ENCODE peak calls at places on chromosomes 7 and 10, in five cellular contexts. N is lower lobe of right lung, Y is spleen, T is glutamatergic neuron, O is HFFc6. J is an unnamed sample.

GRCh38 chr7:15906436-15906835 is 220.0 kb upstream of the MEOX2 start:
- DNase-seq in O (no peak), T (no peak), Y (no peak), N (peak), J (no peak)

GRCh38 chr7:99398891-99399445 is 9.4 kb downstream of the PDAP1 start:
- DNase-seq in N (no peak), T (no peak), O (no peak), Y (no peak), J (no peak)

GRCh38 chr7:92010215-92010614 is 69.6 kb downstream of the AKAP9 start:
- DNase-seq in O (no peak), Y (no peak), T (no peak), N (no peak), J (no peak)

GRCh38 chr10:132368881-132369635 is 27.9 kb upstream of the PWWP2B start:
- DNase-seq in O (peak), Y (peak), T (no peak), N (peak), J (no peak)

GRCh38 chr10:24727811-24728210 is 4.1 kb upstream of the ARHGAP21 start:
- DNase-seq in T (no peak), O (no peak), Y (no peak), N (no peak), J (peak)

GRCh38 chr10:62861507-62861906 is 45.3 kb upstream of the EGR2 start:
- DNase-seq in O (no peak), Y (no peak), N (no peak), T (no peak), J (no peak)

GRCh38 chr7:124462249-124462648 is 303.3 kb downstream of the GPR37 start:
- DNase-seq in O (no peak), Y (no peak), N (no peak), T (no peak), J (no peak)

GRCh38 chr10:60444494-60445064 is 54.9 kb upstream of the ANK3 start:
- DNase-seq in T (no peak), O (peak), N (no peak), Y (no peak), J (no peak)

GRCh38 chr7:102140952-102141370 is 145.7 kb upstream of the SH2B2 start:
- DNase-seq in Y (peak), N (no peak), T (no peak), O (no peak), J (no peak)

GRCh38 chr10:100909506-100910260 is 3.1 kb upstream of the SLF2 start:
- DNase-seq in N (no peak), O (no peak), Y (no peak), T (no peak), J (no peak)

GRCh38 chr10:70742537-70743429 is 42.4 kb downstream of the TBATA start:
- DNase-seq in Y (peak), T (no peak), O (no peak), N (peak), J (no peak)

GRCh38 chr7:146660839-146661238 is 544.2 kb downstream of the CNTNAP2 start:
- DNase-seq in O (no peak), N (no peak), Y (no peak), T (no peak), J (no peak)

GRCh38 chr10:22550732-22551131 is 163.6 kb downstream of the PIP4K2A start:
- DNase-seq in T (peak), N (peak), Y (peak), O (peak), J (peak)

GRCh38 chr7:107392811-107393210 is 77.0 kb upstream of the GPR22 start:
- DNase-seq in T (no peak), Y (no peak), O (no peak), N (no peak), J (no peak)

GRCh38 chr10:95513941-95514392 is 47.2 kb downstream of the SORBS1 start:
- DNase-seq in Y (no peak), O (peak), N (no peak), T (no peak), J (no peak)

GRCh38 chr7:16419126-16419525 is 2.2 kb downstream of the CRPPA start:
- DNase-seq in O (no peak), Y (no peak), N (no peak), T (no peak), J (no peak)

GRCh38 chr10:63348210-63348850 is 117.4 kb downstream of the JMJD1C start:
- DNase-seq in O (no peak), Y (no peak), N (no peak), T (no peak), J (peak)

GRCh38 chr10:97338041-97338440 is 3.5 kb upstream of the FRAT2 start:
- DNase-seq in T (no peak), N (no peak), Y (no peak), O (no peak), J (no peak)

GRCh38 chr7:132214452-132214851 is 361.8 kb downstream of the PLXNA4 start:
- DNase-seq in T (no peak), O (no peak), Y (no peak), N (no peak), J (no peak)

GRCh38 chr7:38929460-38930171 is 20.6 kb upstream of the VPS41 start:
- DNase-seq in O (no peak), T (no peak), Y (no peak), N (peak), J (no peak)

GRCh38 chr10:24552346-24553016 is 171.2 kb downstream of the ARHGAP21 start:
- DNase-seq in Y (no peak), T (peak), O (no peak), N (peak), J (peak)

GRCh38 chr10:113111900-113112853 is 162.1 kb downstream of the TCF7L2 start:
- DNase-seq in T (no peak), O (no peak), N (no peak), Y (no peak), J (peak)

GRCh38 chr7:71521506-71521905 is 389.6 kb downstream of the GALNT17 start:
- DNase-seq in N (no peak), O (no peak), Y (no peak), T (no peak), J (no peak)

GRCh38 chr10:11331706-11332105 is 279.7 kb downstream of the USP6NL start:
- DNase-seq in O (no peak), Y (no peak), N (no peak), T (no peak), J (no peak)

GRCh38 chr7:91435386-91436059 is 171.3 kb downstream of the FZD1 start:
- DNase-seq in N (no peak), O (no peak), Y (no peak), T (no peak), J (no peak)

GRCh38 chr7:147279516-147279915 is 1162.9 kb downstream of the CNTNAP2 start:
- DNase-seq in O (no peak), T (no peak), Y (no peak), N (no peak), J (no peak)

GRCh38 chr7:128869138-128869943 is 6.7 kb downstream of the ATP6V1F start:
- DNase-seq in N (peak), O (no peak), T (peak), Y (peak), J (peak)

GRCh38 chr10:95176101-95176500 is 17.9 kb upstream of the ACSM6 start:
- DNase-seq in N (no peak), O (no peak), T (no peak), Y (peak), J (no peak)

GRCh38 chr10:59006511-59007306 is 169.7 kb upstream of the PHYHIPL start:
- DNase-seq in O (peak), Y (no peak), T (no peak), N (no peak), J (no peak)

GRCh38 chr7:3152714-3153113 is 109.0 kb upstream of the CARD11 start:
- DNase-seq in O (no peak), Y (peak), T (no peak), N (no peak), J (no peak)

GRCh38 chr10:128852449-128852848 is 614.6 kb upstream of the MGMT start:
- DNase-seq in Y (no peak), O (no peak), N (no peak), T (no peak), J (no peak)

GRCh38 chr10:111956841-111957240 is 226.7 kb downstream of the GPAM start:
- DNase-seq in N (no peak), T (no peak), O (no peak), Y (no peak), J (no peak)

GRCh38 chr10:103281753-103282152 is 4.8 kb downstream of the INA start:
- DNase-seq in Y (no peak), T (peak), O (no peak), N (no peak), J (peak)

GRCh38 chr10:102117391-102118159 is 2.6 kb downstream of the LDB1 start:
- DNase-seq in O (peak), T (peak), N (peak), Y (peak), J (peak)

GRCh38 chr10:32887481-32887880 is 70.5 kb downstream of the ITGB1 start:
- DNase-seq in Y (no peak), O (no peak), T (no peak), N (no peak), J (peak)

GRCh38 chr7:144565586-144565985 is 162.1 kb upstream of the NOBOX start:
- DNase-seq in N (no peak), Y (no peak), O (no peak), T (no peak), J (no peak)

GRCh38 chr7:121313793-121314676 is 14.8 kb upstream of the WNT16 start:
- DNase-seq in T (no peak), N (no peak), O (no peak), Y (no peak), J (no peak)

GRCh38 chr7:30923009-30923773 is 11.5 kb downstream of the AQP1 start:
- DNase-seq in O (no peak), Y (peak), T (peak), N (peak), J (peak)

GRCh38 chr7:43296306-43296705 is 183.9 kb downstream of the HECW1 start:
- DNase-seq in N (no peak), O (no peak), Y (no peak), T (no peak), J (peak)
- TF ChIP-seq CTCF in N (no peak), O (peak), Y (no peak), T (no peak), J (peak)

GRCh38 chr7:97842006-97842405 is 30.2 kb downstream of the ASNS start:
- DNase-seq in N (no peak), Y (no peak), T (no peak), O (no peak), J (no peak)

GRCh38 chr7:97845622-97846203 is 26.5 kb downstream of the ASNS start:
- DNase-seq in Y (no peak), O (peak), T (no peak), N (no peak), J (no peak)

GRCh38 chr7:97842772-97843345 is 29.3 kb downstream of the ASNS start:
- DNase-seq in T (no peak), O (no peak), Y (no peak), N (no peak), J (no peak)

GRCh38 chr7:97846945-97847344 is 25.3 kb downstream of the ASNS start:
- DNase-seq in T (no peak), Y (no peak), O (no peak), N (no peak), J (no peak)

GRCh38 chr7:97844036-97844435 is 28.2 kb downstream of the ASNS start:
- DNase-seq in N (no peak), O (no peak), Y (no peak), T (no peak), J (no peak)
- TF ChIP-seq CTCF in N (no peak), O (peak), Y (no peak), T (no peak), J (peak)

DNA sequence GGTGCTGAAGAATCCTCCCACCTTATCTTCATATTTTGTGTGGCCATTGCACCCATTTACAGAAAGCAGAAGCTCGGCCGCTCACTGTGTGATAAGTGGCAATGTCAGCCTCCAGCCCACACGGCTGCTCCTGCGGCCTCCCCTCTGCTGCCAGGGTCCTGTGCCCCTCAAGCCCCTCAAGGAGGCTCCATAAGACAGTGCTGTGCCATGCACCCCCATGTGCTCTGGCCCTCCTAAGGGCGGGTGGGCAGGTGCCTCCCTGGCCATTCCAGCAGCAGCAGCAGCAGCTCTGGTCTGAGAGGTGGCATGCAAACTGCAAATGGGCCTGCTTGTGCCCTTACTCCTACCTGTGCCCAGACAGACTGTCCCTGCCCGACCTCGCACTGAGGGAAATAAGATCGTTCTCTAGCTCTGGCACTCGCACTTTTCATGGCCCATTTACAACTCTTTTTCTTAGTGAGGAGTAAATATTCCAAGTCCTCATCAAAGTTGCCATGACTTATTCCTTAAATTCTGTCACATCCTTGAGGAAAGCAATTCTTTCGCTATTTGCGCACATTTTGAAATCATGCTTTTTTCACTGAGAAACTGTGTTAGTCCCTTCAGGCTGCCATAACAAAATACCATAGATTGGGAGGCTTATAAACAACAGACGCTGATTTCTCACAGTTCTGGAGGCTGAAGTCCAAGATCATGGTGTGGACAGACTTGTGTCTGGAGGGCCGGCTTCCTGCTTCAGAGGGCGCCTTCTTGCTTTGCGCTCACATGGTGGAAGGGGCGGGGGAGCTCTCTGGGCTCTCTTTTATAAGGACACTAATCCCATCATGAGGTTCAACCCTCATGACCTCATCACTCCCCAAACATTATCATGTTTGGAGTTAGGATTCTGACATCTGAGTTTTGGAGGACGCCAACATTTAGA is 187.8 kb downstream of the COBL start:
- DNase-seq in N (no peak), O (no peak), T (no peak), Y (no peak), J (peak)
- TF ChIP-seq CTCF in N (no peak), O (no peak), T (no peak), Y (no peak), J (no peak)

GRCh38 chr7:95398155-95398940 is 2.2 kb upstream of the PON3 start:
- DNase-seq in T (no peak), O (no peak), Y (no peak), N (no peak), J (no peak)

GRCh38 chr7:95395755-95396135 is 430 bp downstream of the PON3 start:
- DNase-seq in O (no peak), T (no peak), Y (no peak), N (no peak), J (no peak)

GRCh38 chr7:95397381-95397780 is 1.2 kb upstream of the PON3 start:
- DNase-seq in O (no peak), N (no peak), T (no peak), Y (no peak), J (no peak)

GRCh38 chr7:95394370-95394769 is 1.8 kb downstream of the PON3 start:
- DNase-seq in Y (no peak), N (no peak), O (no peak), T (no peak), J (peak)

DNA sequence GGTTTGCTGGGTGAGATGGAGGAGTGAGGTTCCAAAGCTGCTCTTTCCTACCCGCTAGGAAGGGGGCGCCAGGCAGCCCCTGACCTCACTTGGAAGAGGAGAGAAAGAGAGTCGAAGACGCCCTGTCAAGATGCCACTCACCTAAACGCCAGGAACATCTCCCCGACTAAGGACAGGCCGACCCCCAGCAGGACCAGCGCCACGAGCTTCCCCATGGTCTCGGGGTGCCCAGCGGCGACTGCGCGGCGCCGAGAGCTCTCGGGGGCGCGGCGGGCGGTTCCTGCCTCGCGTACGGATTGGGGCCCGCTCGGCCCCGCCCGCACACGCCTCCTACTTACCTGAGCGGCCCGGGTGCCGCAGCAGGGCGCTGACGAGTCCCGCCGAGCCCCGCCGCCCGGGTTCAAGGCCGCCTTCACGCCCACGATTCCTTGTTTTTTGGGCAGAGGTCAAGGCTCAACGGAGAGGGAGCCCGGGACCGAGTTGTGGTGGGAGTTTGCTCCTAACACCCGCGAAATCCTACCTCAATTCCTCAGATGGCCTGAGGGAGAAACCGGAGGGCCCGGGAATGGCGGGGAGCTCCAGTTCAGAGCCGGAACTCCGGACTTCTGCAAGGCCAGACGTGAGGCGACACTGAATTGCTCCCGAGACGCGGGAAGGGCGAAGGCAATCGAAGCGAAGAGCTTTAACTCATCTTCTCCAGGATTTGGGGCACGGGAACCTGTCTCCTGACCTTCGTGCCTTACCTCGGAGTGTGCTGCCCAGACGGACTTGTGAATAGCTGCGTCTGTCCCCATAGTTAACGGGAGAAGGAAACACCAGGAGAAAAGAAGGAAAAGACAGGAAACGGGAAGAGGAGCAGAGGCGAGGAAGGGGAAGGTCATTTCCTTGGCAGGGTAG is at the start of gene PON3:
- DNase-seq in T (no peak), N (peak), O (no peak), Y (peak), J (peak)
- TF ChIP-seq CTCF in T (no peak), N (peak), O (no peak), Y (no peak), J (peak)

GRCh38 chr7:100682991-100683658 is 9.6 kb downstream of the GNB2 start:
- DNase-seq in Y (peak), T (no peak), O (no peak), N (peak), J (no peak)
- TF ChIP-seq CTCF in Y (no peak), T (no peak), O (no peak), N (no peak), J (no peak)

GRCh38 chr7:134444198-134444960 is 14.5 kb downstream of the AKR1B1 start:
- DNase-seq in N (no peak), T (no peak), O (no peak), Y (no peak), J (no peak)
- TF ChIP-seq CTCF in N (no peak), T (no peak), O (peak), Y (no peak), J (no peak)

GRCh38 chr7:45081670-45081974 is 7.1 kb downstream of the NACAD start:
- DNase-seq in Y (no peak), N (no peak), T (no peak), O (no peak), J (no peak)
- TF ChIP-seq CTCF in Y (no peak), N (no peak), T (no peak), O (no peak), J (no peak)